ENCODE peak calls at places on chromosomes 2 and 18, in seven cellular contexts. T is fibroblast of lung; S is cardiac fibroblast; B is fibroblast of pulmonary artery; V is lower lobe of right lung; F is stomach; M is CD8-positive, alpha-beta T cell. W is an unnamed sample.

GRCh38 chr2:28291811-28292455 is 100.7 kb upstream of the FOSL2 start:
- DNase-seq in T (peak), S (no peak), B (no peak), V (no peak), F (no peak), M (no peak), W (no peak)

GRCh38 chr2:101396352-101396717 is 9.0 kb upstream of the CREG2 start:
- DNase-seq in T (peak), S (peak), B (peak), V (no peak), F (no peak), M (no peak), W (no peak)

GRCh38 chr2:209391776-209392401 is 32.0 kb upstream of the MAP2 start:
- DNase-seq in T (peak), S (peak), B (peak), V (no peak), F (no peak), M (no peak), W (no peak)

GRCh38 chr2:863732-864450 is 86.8 kb upstream of the SNTG2 start:
- DNase-seq in T (no peak), S (no peak), B (no peak), V (no peak), F (no peak), M (no peak), W (no peak)

GRCh38 chr2:127857494-127857818 is 499 bp downstream of the POLR2D start:
- DNase-seq in T (peak), S (no peak), B (no peak), V (no peak), F (no peak), M (no peak), W (peak)

GRCh38 chr2:42138163-42139016 is 30.8 kb upstream of the EML4 start:
- DNase-seq in T (peak), S (peak), B (peak), V (no peak), F (peak), M (no peak), W (no peak)

GRCh38 chr2:8086796-8087479 is 594.9 kb upstream of the ID2 start:
- DNase-seq in T (peak), S (peak), B (peak), V (no peak), F (no peak), M (no peak), W (no peak)

GRCh38 chr18:44915661-44916060 is 235.0 kb downstream of the SETBP1 start:
- DNase-seq in T (no peak), S (no peak), B (no peak), V (no peak), F (no peak), M (no peak), W (no peak)

GRCh38 chr18:2846241-2846637 is 567 bp upstream of the EMILIN2 start:
- DNase-seq in T (peak), S (peak), B (peak), V (peak), F (no peak), M (no peak), W (peak)

GRCh38 chr2:212931271-212931670 is 220.1 kb downstream of the IKZF2 start:
- DNase-seq in T (no peak), S (no peak), B (no peak), V (no peak), F (no peak), M (no peak), W (no peak)

GRCh38 chr2:74516070-74516633 is 1.9 kb downstream of the TLX2 start:
- DNase-seq in T (no peak), S (peak), B (peak), V (peak), F (peak), M (peak), W (peak)

GRCh38 chr2:104872866-104873688 is 19.2 kb downstream of the POU3F3 start:
- DNase-seq in T (peak), S (peak), B (peak), V (peak), F (peak), M (no peak), W (peak)

GRCh38 chr2:65800998-65801397 is 368.6 kb upstream of the SPRED2 start:
- DNase-seq in T (peak), S (peak), B (peak), V (no peak), F (peak), M (no peak), W (peak)

GRCh38 chr2:237074211-237074993 is 11.3 kb upstream of the COPS8 start:
- DNase-seq in T (peak), S (peak), B (peak), V (no peak), F (no peak), M (no peak), W (no peak)

GRCh38 chr2:155223781-155224406 is 525.4 kb downstream of the KCNJ3 start:
- DNase-seq in T (peak), S (peak), B (peak), V (no peak), F (no peak), M (no peak), W (peak)

GRCh38 chr18:59516356-59517155 is 157.5 kb upstream of the LMAN1 start:
- DNase-seq in T (peak), S (peak), B (peak), V (no peak), F (no peak), M (no peak), W (no peak)

DNA sequence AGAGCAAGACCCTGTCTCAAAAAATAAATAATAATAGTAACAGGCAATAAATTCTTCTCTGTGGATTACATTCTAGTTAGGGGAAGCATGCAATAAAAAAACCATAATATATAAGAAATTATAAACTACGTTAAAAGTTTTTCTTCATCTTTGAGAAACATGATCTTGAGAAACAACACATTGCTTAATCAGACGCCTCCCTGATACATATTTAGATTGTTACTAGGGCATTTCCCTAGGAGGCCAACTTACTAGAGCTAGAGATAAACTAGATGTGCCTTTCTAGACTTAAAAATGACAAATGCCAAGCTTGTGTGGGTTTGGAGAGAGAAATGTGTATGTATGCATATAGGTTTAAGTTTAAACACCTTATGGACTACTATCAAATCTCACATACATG is 76.3 kb upstream of the GALNT5 start:
- DNase-seq in T (peak), S (peak), B (peak), V (no peak), F (no peak), M (no peak), W (no peak)
- H3K4me3 ChIP-seq in T (no peak), S (no peak), B (no peak), V (no peak), F (no peak), M (no peak), W (no peak)

DNA sequence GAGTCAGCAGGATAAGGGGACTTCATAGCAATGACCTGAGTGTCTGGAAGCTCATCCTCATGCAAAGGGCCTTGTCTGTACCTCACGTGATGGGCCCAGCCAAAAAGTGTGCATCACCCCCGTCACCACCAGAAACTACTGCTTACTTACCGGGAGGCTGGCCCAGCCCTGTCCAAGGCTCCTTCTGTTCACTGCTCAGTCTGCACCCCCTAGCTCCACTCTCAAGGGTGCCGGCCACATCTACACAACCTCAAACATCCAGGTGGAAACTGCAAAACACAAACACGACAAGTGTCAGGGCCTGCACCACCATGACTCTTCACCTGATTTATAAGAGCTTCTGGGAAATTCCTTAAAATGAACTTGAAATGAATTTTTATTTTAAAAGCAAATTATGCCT is 55.1 kb downstream of the ADD2 start:
- DNase-seq in T (no peak), S (no peak), B (no peak), V (no peak), F (no peak), M (no peak), W (no peak)
- TF ChIP-seq CTCF in T (no peak), S (no peak), B (no peak), V (no peak), F (no peak), M (no peak), W (no peak)

GRCh38 chr2:75607988-75608683 is 38.4 kb upstream of the MRPL19 start:
- DNase-seq in T (no peak), S (no peak), B (no peak), V (no peak), F (no peak), M (no peak), W (no peak)

GRCh38 chr2:75606851-75607798 is 39.5 kb upstream of the MRPL19 start:
- DNase-seq in T (no peak), S (peak), B (peak), V (no peak), F (no peak), M (no peak), W (no peak)

GRCh38 chr2:75609334-75609689 is 37.3 kb upstream of the MRPL19 start:
- DNase-seq in T (no peak), S (no peak), B (no peak), V (no peak), F (no peak), M (no peak), W (no peak)

GRCh38 chr2:75609937-75610508 is 36.6 kb upstream of the MRPL19 start:
- DNase-seq in T (no peak), S (no peak), B (no peak), V (no peak), F (no peak), M (no peak), W (no peak)

GRCh38 chr2:75608684-75609333 is 37.8 kb upstream of the MRPL19 start:
- DNase-seq in T (peak), S (peak), B (peak), V (peak), F (peak), M (peak), W (peak)
- H3K4me3 ChIP-seq in T (peak), S (peak), B (peak), V (peak), F (no peak), M (no peak), W (no peak)

GRCh38 chr2:47016172-47016913 is 100.7 kb upstream of the MCFD2 start:
- DNase-seq in T (peak), S (peak), B (peak), V (peak), F (no peak), M (no peak), W (no peak)
- TF ChIP-seq CTCF in T (no peak), S (peak), B (peak), V (no peak), F (no peak), M (no peak), W (no peak)

GRCh38 chr2:160353166-160353565 is 140.4 kb downstream of the RBMS1 start:
- DNase-seq in T (no peak), S (no peak), B (no peak), V (no peak), F (no peak), M (no peak), W (peak)
- H3K4me3 ChIP-seq in T (no peak), S (no peak), B (no peak), V (no peak), F (no peak), M (no peak), W (no peak)

GRCh38 chr2:203427061-203427460 is 98.9 kb downstream of the ABI2 start:
- DNase-seq in T (no peak), S (peak), B (peak), V (no peak), F (no peak), M (no peak), W (no peak)
- TF ChIP-seq CTCF in T (no peak), S (no peak), B (no peak), V (no peak), F (no peak), M (no peak), W (no peak)

GRCh38 chr2:174053285-174053684 is 88.1 kb upstream of the SP3 start:
- DNase-seq in T (no peak), S (no peak), B (no peak), V (no peak), F (no peak), M (no peak), W (no peak)
- H3K4me3 ChIP-seq in T (no peak), S (no peak), B (no peak), V (no peak), F (no peak), M (no peak), W (no peak)

DNA sequence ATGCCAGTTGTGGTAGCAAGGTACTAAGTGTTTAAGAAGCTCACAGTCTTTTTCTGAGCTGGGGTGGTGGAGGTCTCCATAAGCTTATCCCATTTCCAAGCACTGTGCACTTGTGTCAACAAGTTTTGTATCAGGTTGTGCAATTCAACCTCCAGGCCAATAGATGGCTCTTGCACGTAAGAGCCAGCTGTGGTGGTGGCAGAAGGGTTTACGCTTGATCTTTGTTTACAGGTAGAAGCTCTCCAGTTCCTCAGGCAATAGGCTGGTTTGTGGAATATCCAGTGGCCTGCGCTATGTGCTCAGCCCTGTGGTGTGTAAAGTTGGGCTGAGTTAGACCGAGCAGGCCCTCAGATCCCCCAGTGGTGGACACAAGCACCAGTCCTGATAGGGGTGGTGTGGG is 89.7 kb upstream of the CNTNAP5 start:
- DNase-seq in T (no peak), S (no peak), B (no peak), V (no peak), F (no peak), M (no peak), W (no peak)
- TF ChIP-seq CTCF in T (no peak), S (no peak), B (no peak), V (no peak), F (no peak), M (no peak), W (no peak)